ENCODE peak calls at places on chromosomes 6 and 20, in eight cellular contexts. One of them, this sample, is unnamed.

GRCh38 chr6:151191477-151191995 is 48.2 kb upstream of the AKAP12 start:
- DNase-seq in neural crest cell: no peak
- DNase-seq in IMR-90: no peak
- DNase-seq in astrocyte of the cerebellum: no peak
- DNase-seq in retinal pigment epithelial cell: no peak
- DNase-seq in fibroblast of villous mesenchyme: no peak
- DNase-seq in chondrocyte: no peak
- DNase-seq in choroid plexus epithelial cell: no peak
- DNase-seq in this sample: no peak

GRCh38 chr6:2768125-2768524 is 2.9 kb downstream of the WRNIP1 start:
- DNase-seq in neural crest cell: no peak
- DNase-seq in IMR-90: no peak
- DNase-seq in astrocyte of the cerebellum: no peak
- DNase-seq in retinal pigment epithelial cell: no peak
- DNase-seq in fibroblast of villous mesenchyme: no peak
- DNase-seq in chondrocyte: no peak
- DNase-seq in choroid plexus epithelial cell: no peak
- DNase-seq in this sample: no peak

GRCh38 chr6:54419885-54420284 is 111.6 kb downstream of the TINAG start:
- DNase-seq in neural crest cell: no peak
- DNase-seq in IMR-90: peak; percentile 96
- DNase-seq in astrocyte of the cerebellum: peak; percentile 73
- DNase-seq in retinal pigment epithelial cell: peak; percentile 69
- DNase-seq in fibroblast of villous mesenchyme: peak; percentile 88
- DNase-seq in chondrocyte: no peak
- DNase-seq in choroid plexus epithelial cell: peak; percentile 95
- DNase-seq in this sample: no peak

GRCh38 chr20:58651548-58651822 is 402 bp downstream of the STX16 start:
- DNase-seq in neural crest cell: no peak
- DNase-seq in IMR-90: peak; percentile 8
- DNase-seq in astrocyte of the cerebellum: no peak
- DNase-seq in retinal pigment epithelial cell: no peak
- DNase-seq in fibroblast of villous mesenchyme: no peak
- DNase-seq in chondrocyte: no peak
- DNase-seq in choroid plexus epithelial cell: no peak
- DNase-seq in this sample: no peak

GRCh38 chr6:41443616-41444525 is 102.3 kb upstream of the FOXP4 start:
- DNase-seq in neural crest cell: no peak
- DNase-seq in IMR-90: no peak
- DNase-seq in astrocyte of the cerebellum: no peak
- DNase-seq in retinal pigment epithelial cell: no peak
- DNase-seq in fibroblast of villous mesenchyme: peak; percentile 38
- DNase-seq in chondrocyte: no peak
- DNase-seq in choroid plexus epithelial cell: peak; percentile 39
- DNase-seq in this sample: no peak

GRCh38 chr6:24743265-24743943 is 24.4 kb upstream of the C6orf62 start:
- DNase-seq in neural crest cell: no peak
- DNase-seq in IMR-90: peak; percentile 98
- DNase-seq in astrocyte of the cerebellum: peak; percentile 91
- DNase-seq in retinal pigment epithelial cell: peak; percentile 97
- DNase-seq in fibroblast of villous mesenchyme: peak; percentile 90
- DNase-seq in chondrocyte: no peak
- DNase-seq in choroid plexus epithelial cell: peak; percentile 97
- DNase-seq in this sample: no peak

GRCh38 chr20:37598101-37598530 is 70.4 kb upstream of the BLCAP start:
- DNase-seq in neural crest cell: peak; percentile 34
- DNase-seq in IMR-90: no peak
- DNase-seq in astrocyte of the cerebellum: no peak
- DNase-seq in retinal pigment epithelial cell: no peak
- DNase-seq in fibroblast of villous mesenchyme: no peak
- DNase-seq in chondrocyte: peak; percentile 69
- DNase-seq in choroid plexus epithelial cell: no peak
- DNase-seq in this sample: no peak

GRCh38 chr20:8492182-8492581 is 360.1 kb downstream of the PLCB1 start:
- DNase-seq in neural crest cell: no peak
- DNase-seq in IMR-90: no peak
- DNase-seq in astrocyte of the cerebellum: no peak
- DNase-seq in retinal pigment epithelial cell: no peak
- DNase-seq in fibroblast of villous mesenchyme: no peak
- DNase-seq in chondrocyte: no peak
- DNase-seq in choroid plexus epithelial cell: no peak
- DNase-seq in this sample: no peak

GRCh38 chr6:152794696-152795095 is 44.1 kb downstream of the VIP start:
- DNase-seq in neural crest cell: no peak
- DNase-seq in IMR-90: no peak
- DNase-seq in astrocyte of the cerebellum: no peak
- DNase-seq in retinal pigment epithelial cell: no peak
- DNase-seq in fibroblast of villous mesenchyme: no peak
- DNase-seq in chondrocyte: no peak
- DNase-seq in choroid plexus epithelial cell: no peak
- DNase-seq in this sample: no peak

GRCh38 chr6:149190228-149190831 is 127.2 kb upstream of the TAB2 start:
- DNase-seq in neural crest cell: no peak
- DNase-seq in IMR-90: peak; percentile 13
- DNase-seq in astrocyte of the cerebellum: no peak
- DNase-seq in retinal pigment epithelial cell: no peak
- DNase-seq in fibroblast of villous mesenchyme: peak; percentile 42
- DNase-seq in chondrocyte: no peak
- DNase-seq in choroid plexus epithelial cell: peak; percentile 68
- DNase-seq in this sample: peak; percentile 31

GRCh38 chr6:6495851-6496250 is 92.7 kb upstream of the LY86 start:
- DNase-seq in neural crest cell: no peak
- DNase-seq in IMR-90: no peak
- DNase-seq in astrocyte of the cerebellum: no peak
- DNase-seq in retinal pigment epithelial cell: no peak
- DNase-seq in fibroblast of villous mesenchyme: no peak
- DNase-seq in chondrocyte: no peak
- DNase-seq in choroid plexus epithelial cell: no peak
- DNase-seq in this sample: no peak

GRCh38 chr20:43955244-43956191 is 40.9 kb downstream of the TOX2 start:
- DNase-seq in neural crest cell: no peak
- DNase-seq in IMR-90: peak; percentile 92
- DNase-seq in astrocyte of the cerebellum: peak; percentile 79
- DNase-seq in retinal pigment epithelial cell: peak; percentile 73
- DNase-seq in fibroblast of villous mesenchyme: peak; percentile 80
- DNase-seq in chondrocyte: no peak
- DNase-seq in choroid plexus epithelial cell: peak; percentile 86
- DNase-seq in this sample: no peak

GRCh38 chr6:111096246-111096645 is 8.9 kb downstream of the SLC16A10 start:
- DNase-seq in neural crest cell: no peak
- DNase-seq in IMR-90: no peak
- DNase-seq in astrocyte of the cerebellum: no peak
- DNase-seq in retinal pigment epithelial cell: no peak
- DNase-seq in fibroblast of villous mesenchyme: no peak
- DNase-seq in chondrocyte: no peak
- DNase-seq in choroid plexus epithelial cell: no peak
- DNase-seq in this sample: no peak

GRCh38 chr6:34207695-34208443 is 28.8 kb upstream of the HMGA1 start:
- DNase-seq in neural crest cell: no peak
- DNase-seq in IMR-90: no peak
- DNase-seq in astrocyte of the cerebellum: no peak
- DNase-seq in retinal pigment epithelial cell: no peak
- DNase-seq in fibroblast of villous mesenchyme: no peak
- DNase-seq in chondrocyte: no peak
- DNase-seq in choroid plexus epithelial cell: no peak
- DNase-seq in this sample: no peak

GRCh38 chr6:153045271-153045670 is 42.8 kb upstream of the MTRF1L start:
- DNase-seq in neural crest cell: no peak
- DNase-seq in IMR-90: no peak
- DNase-seq in astrocyte of the cerebellum: no peak
- DNase-seq in retinal pigment epithelial cell: no peak
- DNase-seq in fibroblast of villous mesenchyme: no peak
- DNase-seq in chondrocyte: no peak
- DNase-seq in choroid plexus epithelial cell: no peak
- DNase-seq in this sample: no peak

GRCh38 chr20:8431538-8432434 is 299.7 kb downstream of the PLCB1 start:
- DNase-seq in neural crest cell: no peak
- DNase-seq in IMR-90: no peak
- DNase-seq in astrocyte of the cerebellum: no peak
- DNase-seq in retinal pigment epithelial cell: no peak
- DNase-seq in fibroblast of villous mesenchyme: peak; percentile 46
- DNase-seq in chondrocyte: no peak
- DNase-seq in choroid plexus epithelial cell: peak; percentile 27
- DNase-seq in this sample: no peak

DNA sequence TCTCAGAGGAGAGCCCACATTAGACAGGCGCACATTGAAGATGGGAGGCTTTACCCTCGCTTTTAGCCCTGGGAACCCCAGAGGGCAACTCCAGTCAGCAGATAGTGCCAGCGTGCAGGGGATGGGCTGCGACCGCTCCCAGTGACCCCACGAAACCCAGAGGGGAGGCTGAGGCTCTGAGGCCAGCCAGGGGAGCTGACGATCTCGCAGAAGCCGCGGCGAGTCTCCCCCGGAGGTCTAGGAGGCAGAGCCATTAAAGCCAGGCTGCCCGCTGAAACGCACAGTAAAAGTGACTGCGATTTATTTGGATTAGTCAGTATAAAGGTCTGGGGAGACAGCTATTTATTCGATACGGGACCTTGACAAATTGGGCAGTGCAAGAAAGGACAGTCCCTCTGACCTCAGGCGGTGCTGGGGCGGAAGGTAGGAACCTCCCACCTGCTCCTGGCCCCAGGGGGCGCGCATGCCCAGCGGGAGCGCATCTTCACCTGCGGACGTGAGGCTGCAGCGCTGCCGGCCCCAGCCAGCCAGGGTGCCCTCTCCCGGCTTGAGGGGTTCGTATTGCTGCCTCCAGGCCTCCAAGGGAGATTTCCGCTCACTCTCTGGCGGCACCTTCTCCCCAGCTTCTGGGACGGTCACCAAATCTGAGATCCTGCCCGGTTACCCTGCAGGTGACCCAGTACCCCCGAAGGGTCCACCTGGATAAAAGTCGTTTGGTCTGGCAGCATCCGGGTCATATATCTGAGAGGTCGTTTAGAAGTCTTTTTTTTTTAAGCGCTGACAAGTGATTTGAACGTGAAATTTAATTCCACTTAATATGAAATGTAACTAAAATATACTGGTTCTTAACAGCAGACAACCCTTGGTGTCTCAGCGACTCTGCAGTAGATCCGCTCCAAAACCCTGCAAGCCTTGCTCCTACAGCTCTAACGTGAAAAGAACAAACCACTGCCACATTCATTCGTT is 34.0 kb upstream of the TCF21 start:
- DNase-seq in neural crest cell: peak; percentile 16
- DNase-seq in IMR-90: no peak
- DNase-seq in astrocyte of the cerebellum: no peak
- DNase-seq in retinal pigment epithelial cell: no peak
- DNase-seq in fibroblast of villous mesenchyme: no peak
- DNase-seq in chondrocyte: no peak
- DNase-seq in choroid plexus epithelial cell: no peak
- DNase-seq in this sample: peak; percentile 14
- TF ChIP-seq CTCF in neural crest cell: no peak
- TF ChIP-seq CTCF in IMR-90: peak; percentile 3
- TF ChIP-seq CTCF in astrocyte of the cerebellum: no peak
- TF ChIP-seq CTCF in retinal pigment epithelial cell: peak; percentile 38
- TF ChIP-seq CTCF in fibroblast of villous mesenchyme: peak; percentile 21
- TF ChIP-seq CTCF in chondrocyte: peak; percentile 18
- TF ChIP-seq CTCF in choroid plexus epithelial cell: peak; percentile 19
- TF ChIP-seq CTCF in this sample: no peak

DNA sequence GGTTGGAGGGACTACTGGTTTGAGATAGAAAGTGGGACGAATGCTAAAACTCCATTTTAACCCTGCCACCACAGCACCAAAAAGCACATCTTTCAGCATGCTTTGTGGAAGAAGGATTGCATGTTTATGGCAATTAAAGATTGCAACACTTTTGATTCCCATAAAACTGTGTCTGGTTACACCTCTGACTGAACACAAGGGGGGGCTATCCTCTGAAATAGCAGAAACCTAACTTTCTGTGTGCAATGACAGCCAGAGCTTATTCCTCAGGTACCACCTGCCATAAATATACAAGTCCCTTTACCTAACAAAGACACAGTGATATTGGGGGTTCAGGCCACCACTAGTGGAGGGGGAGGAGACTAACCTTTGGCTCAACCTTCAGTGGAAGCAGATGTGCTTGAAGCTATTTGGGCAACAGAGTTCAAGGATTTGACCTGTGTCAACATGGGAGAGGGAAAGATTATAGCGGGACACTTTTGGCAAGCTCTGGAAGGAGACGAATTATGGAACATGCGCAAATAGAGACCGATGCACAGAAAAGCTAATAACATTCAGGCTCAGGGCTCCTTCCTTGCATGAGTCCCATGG is 9.6 kb upstream of the PLG start:
- DNase-seq in neural crest cell: no peak
- DNase-seq in IMR-90: no peak
- DNase-seq in astrocyte of the cerebellum: no peak
- DNase-seq in retinal pigment epithelial cell: no peak
- DNase-seq in fibroblast of villous mesenchyme: no peak
- DNase-seq in chondrocyte: no peak
- DNase-seq in choroid plexus epithelial cell: no peak
- DNase-seq in this sample: no peak
- TF ChIP-seq CTCF in neural crest cell: peak; percentile 33
- TF ChIP-seq CTCF in IMR-90: no peak
- TF ChIP-seq CTCF in astrocyte of the cerebellum: no peak
- TF ChIP-seq CTCF in retinal pigment epithelial cell: no peak
- TF ChIP-seq CTCF in fibroblast of villous mesenchyme: no peak
- TF ChIP-seq CTCF in chondrocyte: peak; percentile 27
- TF ChIP-seq CTCF in choroid plexus epithelial cell: no peak
- TF ChIP-seq CTCF in this sample: peak; percentile 13

GRCh38 chr6:134707342-134707982 is 242.4 kb downstream of the ALDH8A1 start:
- DNase-seq in neural crest cell: no peak
- DNase-seq in IMR-90: peak; percentile 66
- DNase-seq in astrocyte of the cerebellum: no peak
- DNase-seq in retinal pigment epithelial cell: peak; percentile 97
- DNase-seq in fibroblast of villous mesenchyme: peak; percentile 86
- DNase-seq in chondrocyte: no peak
- DNase-seq in choroid plexus epithelial cell: peak; percentile 88
- DNase-seq in this sample: no peak
- TF ChIP-seq CTCF in neural crest cell: no peak
- TF ChIP-seq CTCF in IMR-90: no peak
- TF ChIP-seq CTCF in astrocyte of the cerebellum: no peak
- TF ChIP-seq CTCF in retinal pigment epithelial cell: no peak
- TF ChIP-seq CTCF in fibroblast of villous mesenchyme: no peak
- TF ChIP-seq CTCF in chondrocyte: no peak
- TF ChIP-seq CTCF in choroid plexus epithelial cell: no peak
- TF ChIP-seq CTCF in this sample: no peak

GRCh38 chr6:119333063-119333609 is 16.4 kb downstream of the MAN1A1 start:
- DNase-seq in neural crest cell: no peak
- DNase-seq in IMR-90: no peak
- DNase-seq in astrocyte of the cerebellum: no peak
- DNase-seq in retinal pigment epithelial cell: no peak
- DNase-seq in fibroblast of villous mesenchyme: no peak
- DNase-seq in chondrocyte: no peak
- DNase-seq in choroid plexus epithelial cell: no peak
- DNase-seq in this sample: no peak

GRCh38 chr6:119334535-119335264 is 14.9 kb downstream of the MAN1A1 start:
- DNase-seq in neural crest cell: no peak
- DNase-seq in IMR-90: no peak
- DNase-seq in astrocyte of the cerebellum: no peak
- DNase-seq in retinal pigment epithelial cell: no peak
- DNase-seq in fibroblast of villous mesenchyme: no peak
- DNase-seq in chondrocyte: no peak
- DNase-seq in choroid plexus epithelial cell: peak; percentile 15
- DNase-seq in this sample: no peak

GRCh38 chr6:119331676-119332286 is 17.8 kb downstream of the MAN1A1 start:
- DNase-seq in neural crest cell: no peak
- DNase-seq in IMR-90: no peak
- DNase-seq in astrocyte of the cerebellum: no peak
- DNase-seq in retinal pigment epithelial cell: no peak
- DNase-seq in fibroblast of villous mesenchyme: no peak
- DNase-seq in chondrocyte: no peak
- DNase-seq in choroid plexus epithelial cell: no peak
- DNase-seq in this sample: no peak

GRCh38 chr6:119330520-119330919 is 19.0 kb downstream of the MAN1A1 start:
- DNase-seq in neural crest cell: no peak
- DNase-seq in IMR-90: no peak
- DNase-seq in astrocyte of the cerebellum: no peak
- DNase-seq in retinal pigment epithelial cell: no peak
- DNase-seq in fibroblast of villous mesenchyme: no peak
- DNase-seq in chondrocyte: no peak
- DNase-seq in choroid plexus epithelial cell: no peak
- DNase-seq in this sample: no peak

GRCh38 chr6:119333707-119334295 is 15.8 kb downstream of the MAN1A1 start:
- DNase-seq in neural crest cell: no peak
- DNase-seq in IMR-90: no peak
- DNase-seq in astrocyte of the cerebellum: no peak
- DNase-seq in retinal pigment epithelial cell: no peak
- DNase-seq in fibroblast of villous mesenchyme: no peak
- DNase-seq in chondrocyte: no peak
- DNase-seq in choroid plexus epithelial cell: peak; percentile 42
- DNase-seq in this sample: no peak
- TF ChIP-seq CTCF in neural crest cell: peak; percentile 66
- TF ChIP-seq CTCF in IMR-90: peak; percentile 19
- TF ChIP-seq CTCF in astrocyte of the cerebellum: peak; percentile 40
- TF ChIP-seq CTCF in retinal pigment epithelial cell: peak; percentile 56
- TF ChIP-seq CTCF in fibroblast of villous mesenchyme: peak; percentile 25
- TF ChIP-seq CTCF in chondrocyte: peak; percentile 62
- TF ChIP-seq CTCF in choroid plexus epithelial cell: peak; percentile 47
- TF ChIP-seq CTCF in this sample: peak; percentile 53